ENCODE peak calls at places on chromosomes 11 and 22, in seven cellular contexts. N is GM12865, V is tibial artery, W is mammary epithelial cell, Z is lung, J is GM06990, K is HepG2. L is an unnamed sample.

GRCh38 chr11:36608491-36609199 is 10.6 kb upstream of the RAG2 start:
- DNase-seq in N (no peak), V (no peak), W (no peak), Z (no peak), J (no peak), K (no peak), L (no peak)

GRCh38 chr22:17303840-17304779 is 65.2 kb upstream of the CECR2 start:
- DNase-seq in N (peak), V (no peak), W (no peak), Z (peak), J (peak), K (no peak), L (no peak)

GRCh38 chr22:30872282-30873041 is 96.1 kb downstream of the MORC2 start:
- DNase-seq in N (no peak), V (peak), W (no peak), Z (no peak), J (no peak), K (no peak), L (peak)

GRCh38 chr22:16699336-16699735 is 106.7 kb upstream of the CCT8L2 start:
- DNase-seq in N (no peak), V (no peak), W (no peak), Z (no peak), J (no peak), K (no peak), L (no peak)

GRCh38 chr11:57752954-57753353 is 1.3 kb upstream of the BTBD18 start:
- DNase-seq in N (no peak), V (no peak), W (no peak), Z (no peak), J (no peak), K (no peak), L (no peak)

GRCh38 chr11:2525941-2526807 is 81.4 kb downstream of the KCNQ1 start:
- DNase-seq in N (no peak), V (peak), W (no peak), Z (no peak), J (no peak), K (no peak), L (no peak)

GRCh38 chr11:119990306-119991021 is 147.4 kb downstream of the TRIM29 start:
- DNase-seq in N (no peak), V (no peak), W (no peak), Z (no peak), J (no peak), K (no peak), L (peak)

GRCh38 chr11:133947298-133947905 is 9.4 kb downstream of the IGSF9B start:
- DNase-seq in N (peak), V (no peak), W (peak), Z (peak), J (peak), K (peak), L (peak)

GRCh38 chr11:35579557-35580396 is 38.5 kb upstream of the FJX1 start:
- DNase-seq in N (no peak), V (no peak), W (peak), Z (no peak), J (no peak), K (peak), L (no peak)

DNA sequence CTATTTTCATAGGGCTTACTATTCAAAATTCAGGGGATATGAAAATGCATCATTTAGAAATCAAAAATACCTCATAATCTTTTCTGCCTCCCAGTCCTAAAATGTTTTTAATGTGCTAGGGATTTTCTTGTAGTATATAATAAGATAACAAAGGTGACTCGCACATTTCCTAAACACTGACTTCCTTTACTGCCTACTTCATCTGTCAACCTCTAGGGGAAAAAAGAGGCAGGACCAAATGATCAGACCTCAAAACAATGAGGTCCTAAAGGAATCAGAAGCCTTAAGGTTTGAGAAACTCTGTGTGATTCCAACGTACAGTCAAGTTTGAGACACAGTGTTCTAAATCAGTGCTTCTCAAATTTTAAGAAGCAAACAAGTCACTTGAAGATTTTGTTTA is 56.1 kb upstream of the POU2AF2 start:
- DNase-seq in N (no peak), V (no peak), W (no peak), Z (no peak), J (no peak), K (no peak), L (no peak)
- TF ChIP-seq CTCF in N (no peak), V (no peak), W (no peak), Z (no peak), J (no peak), K (no peak), L (no peak)

GRCh38 chr11:118921121-118921928 is 4.4 kb downstream of the BCL9L start:
- DNase-seq in N (no peak), V (peak), W (peak), Z (peak), J (no peak), K (peak), L (no peak)
- H3K4me3 ChIP-seq in N (no peak), V (peak), W (peak), Z (peak), J (no peak), K (peak), L (peak)

DNA sequence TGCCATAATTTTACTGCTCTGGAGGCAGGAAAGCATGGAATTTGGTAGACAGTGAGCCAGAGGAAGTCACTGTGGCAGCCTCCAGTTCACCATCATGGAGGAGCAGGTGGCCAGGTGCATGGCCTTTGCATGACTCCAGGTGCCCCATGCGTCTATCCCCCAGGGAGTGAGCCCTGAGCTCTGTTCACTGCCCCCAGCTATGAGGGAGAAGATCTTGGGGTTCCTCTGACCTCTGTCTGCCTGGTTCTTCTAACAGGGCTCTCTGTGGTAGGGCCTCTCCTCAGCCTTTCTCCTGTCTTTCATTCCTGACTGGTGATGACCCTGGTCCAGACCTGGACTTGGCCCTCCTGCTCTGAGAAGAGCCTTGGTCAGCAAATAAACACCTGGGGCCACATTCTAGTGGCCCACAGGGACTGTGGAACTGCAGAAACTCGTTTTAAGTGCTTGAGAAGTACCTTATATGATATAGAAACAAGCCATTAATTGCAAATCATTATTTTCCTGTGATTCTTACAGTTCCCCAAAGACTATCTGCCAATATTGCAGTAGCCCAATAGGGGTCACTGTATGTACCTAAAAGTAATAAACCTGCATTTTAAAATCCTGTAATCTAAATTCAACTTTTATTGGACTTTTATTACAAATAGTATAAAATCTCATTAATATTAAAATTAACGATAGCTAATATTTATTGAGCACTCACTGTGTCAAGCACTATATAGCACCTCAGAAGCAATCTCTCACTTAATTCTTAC is 120.0 kb upstream of the SYT13 start:
- DNase-seq in N (no peak), V (no peak), W (no peak), Z (no peak), J (no peak), K (no peak), L (no peak)
- TF ChIP-seq CTCF in N (peak), V (peak), W (peak), Z (no peak), J (peak), K (no peak), L (peak)

DNA sequence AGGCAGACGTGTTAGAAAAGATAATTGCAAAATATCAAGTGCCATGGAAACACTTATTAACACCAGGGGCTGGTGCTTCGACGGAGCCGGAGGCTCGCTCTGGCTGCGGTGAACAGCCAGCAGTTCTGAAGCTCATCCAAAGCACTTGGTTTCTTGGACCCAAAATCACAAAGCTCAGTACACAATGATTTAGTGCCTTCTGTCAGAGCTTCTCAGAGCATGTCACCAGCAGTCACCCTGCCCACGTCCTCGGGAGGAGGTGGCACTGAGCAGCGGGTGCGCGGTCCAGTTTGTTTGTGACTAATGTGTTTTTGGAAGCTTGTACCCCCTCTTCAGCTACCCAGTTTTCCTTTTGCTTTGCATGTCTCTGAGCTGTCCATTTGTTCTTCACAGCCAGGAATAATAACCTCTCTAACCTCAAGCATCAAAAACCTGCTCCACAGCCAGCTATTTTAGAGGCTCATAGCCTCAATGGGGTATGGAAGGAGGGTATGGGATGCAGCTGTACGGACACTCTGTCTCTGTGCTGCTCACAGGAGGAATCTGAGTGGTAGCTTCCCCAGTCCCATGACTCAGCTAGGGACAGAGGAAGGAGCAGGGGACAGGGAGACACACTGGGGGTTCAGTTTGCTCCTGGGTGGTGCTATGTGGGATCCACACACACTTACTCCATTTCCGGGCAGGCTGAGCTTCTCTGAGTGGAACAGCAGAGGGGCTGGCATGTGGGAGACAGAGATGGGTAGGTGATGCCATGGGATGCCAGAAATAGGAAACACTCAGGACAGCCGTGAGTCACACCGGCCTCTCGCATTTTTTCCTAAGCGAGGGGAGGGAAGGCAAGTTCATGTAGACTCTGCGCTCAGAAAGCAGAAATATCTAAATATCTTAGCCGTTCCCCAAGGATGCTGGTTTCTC is 59.0 kb upstream of the KIRREL3 start:
- DNase-seq in N (no peak), V (no peak), W (no peak), Z (no peak), J (no peak), K (no peak), L (no peak)
- H3K4me3 ChIP-seq in N (no peak), V (no peak), W (no peak), Z (no peak), J (no peak), K (no peak), L (no peak)

GRCh38 chr11:96310236-96310635 is 32.8 kb downstream of the MAML2 start:
- DNase-seq in N (no peak), V (no peak), W (no peak), Z (no peak), J (no peak), K (no peak), L (no peak)

GRCh38 chr11:96306933-96307747 is 35.9 kb downstream of the MAML2 start:
- DNase-seq in N (no peak), V (peak), W (peak), Z (peak), J (no peak), K (peak), L (no peak)

GRCh38 chr11:96309643-96310017 is 33.4 kb downstream of the MAML2 start:
- DNase-seq in N (no peak), V (no peak), W (no peak), Z (no peak), J (no peak), K (no peak), L (no peak)

GRCh38 chr11:96307748-96308133 is 35.3 kb downstream of the MAML2 start:
- DNase-seq in N (no peak), V (no peak), W (peak), Z (no peak), J (no peak), K (no peak), L (no peak)

DNA sequence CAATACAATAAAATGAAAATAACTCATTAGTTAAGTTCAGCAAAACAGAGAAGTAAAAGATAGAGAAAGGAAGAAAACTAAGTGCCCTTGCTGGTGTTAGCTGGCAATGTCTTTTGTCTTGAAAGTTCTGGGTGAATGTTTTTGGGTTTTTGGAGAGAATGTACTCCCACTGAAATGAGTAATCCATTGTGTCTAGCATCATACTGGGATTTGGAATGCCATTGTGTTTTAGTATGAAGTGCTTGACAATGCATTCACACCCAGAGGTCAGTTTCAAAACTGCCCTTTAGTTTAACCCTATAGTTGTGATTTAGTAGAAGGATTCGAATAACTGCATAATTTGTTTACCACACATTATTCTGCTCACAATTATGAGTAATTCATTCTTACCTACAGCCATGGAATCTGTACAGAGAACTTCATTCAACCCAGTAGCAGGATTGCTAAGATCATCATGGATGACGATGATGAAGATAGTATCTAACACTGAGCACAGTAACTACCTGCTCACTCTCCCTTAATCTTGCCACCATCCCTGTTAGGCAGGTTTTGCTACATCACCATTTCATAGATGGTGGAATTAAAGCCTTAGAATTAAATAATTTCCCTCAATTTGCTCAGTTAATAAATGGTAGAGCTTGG is 33.9 kb downstream of the MAML2 start:
- DNase-seq in N (no peak), V (no peak), W (peak), Z (no peak), J (no peak), K (no peak), L (no peak)
- TF ChIP-seq CTCF in N (no peak), V (no peak), W (no peak), Z (no peak), J (no peak), K (no peak), L (no peak)

DNA sequence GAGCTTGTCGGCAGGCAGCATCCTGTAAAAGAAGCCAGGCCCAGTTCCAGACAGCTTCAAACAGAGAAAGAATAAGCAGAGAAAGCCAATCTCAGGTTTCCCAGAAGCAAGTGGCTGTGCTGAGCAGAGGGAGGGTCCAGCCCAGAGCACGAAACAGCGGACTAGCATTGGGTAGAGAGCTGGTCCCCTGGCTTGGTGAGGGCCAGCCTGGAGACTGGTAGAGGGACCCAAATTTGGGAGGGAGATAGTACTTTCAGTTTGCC is 48.0 kb upstream of the TSKU start:
- DNase-seq in N (no peak), V (no peak), W (no peak), Z (no peak), J (no peak), K (no peak), L (no peak)
- H3K4me3 ChIP-seq in N (no peak), V (no peak), W (no peak), Z (no peak), J (no peak), K (no peak), L (no peak)

GRCh38 chr22:41746563-41747400 is 47.5 kb downstream of the MEI1 start:
- DNase-seq in N (peak), V (peak), W (peak), Z (peak), J (peak), K (peak), L (peak)
- TF ChIP-seq CTCF in N (peak), V (peak), W (peak), Z (peak), J (peak), K (peak), L (peak)

GRCh38 chr11:128757235-128757711 is 63.4 kb downstream of the FLI1 start:
- DNase-seq in N (peak), V (peak), W (peak), Z (peak), J (peak), K (no peak), L (no peak)
- H3K4me3 ChIP-seq in N (peak), V (no peak), W (no peak), Z (no peak), J (peak), K (no peak), L (no peak)

GRCh38 chr11:34566736-34567135 is 53.1 kb upstream of the ELF5 start:
- DNase-seq in N (no peak), V (no peak), W (no peak), Z (no peak), J (no peak), K (no peak), L (no peak)

GRCh38 chr11:34566209-34566551 is 52.6 kb upstream of the ELF5 start:
- DNase-seq in N (no peak), V (no peak), W (no peak), Z (no peak), J (no peak), K (peak), L (no peak)

GRCh38 chr11:34564406-34564805 is 50.8 kb upstream of the ELF5 start:
- DNase-seq in N (no peak), V (no peak), W (peak), Z (no peak), J (no peak), K (no peak), L (no peak)

GRCh38 chr11:34564807-34565241 is 51.2 kb upstream of the ELF5 start:
- DNase-seq in N (no peak), V (peak), W (no peak), Z (no peak), J (no peak), K (peak), L (no peak)

GRCh38 chr11:34565417-34566208 is 52.0 kb upstream of the ELF5 start:
- DNase-seq in N (peak), V (no peak), W (no peak), Z (no peak), J (no peak), K (peak), L (no peak)
- TF ChIP-seq CTCF in N (peak), V (no peak), W (peak), Z (no peak), J (peak), K (peak), L (peak)

L was measured in heart right ventricle.